ENCODE peak calls at places on chromosomes 11 and 22, in five cellular contexts. One of them, this sample, is unnamed.

GRCh38 chr11:68659158-68659921 is 25.0 kb upstream of the GAL start:
- DNase-seq in HepG2: peak; percentile 55
- DNase-seq in H1: no peak
- DNase-seq in GM12878: no peak
- DNase-seq in K562: peak; percentile 55
- DNase-seq in this sample: no peak

GRCh38 chr22:47063606-47064005 is 301.2 kb downstream of the TBC1D22A start:
- DNase-seq in HepG2: no peak
- DNase-seq in H1: no peak
- DNase-seq in GM12878: no peak
- DNase-seq in K562: no peak
- DNase-seq in this sample: no peak

GRCh38 chr11:111299111-111300026 is 1.0 kb downstream of the POU2AF3 start:
- DNase-seq in HepG2: peak; percentile 46
- DNase-seq in H1: peak; percentile 83
- DNase-seq in GM12878: no peak
- DNase-seq in K562: no peak
- DNase-seq in this sample: peak; percentile 75

GRCh38 chr11:28833670-28834069 is 725.5 kb downstream of the METTL15 start:
- DNase-seq in HepG2: no peak
- DNase-seq in H1: no peak
- DNase-seq in GM12878: no peak
- DNase-seq in K562: no peak
- DNase-seq in this sample: peak; percentile 14

GRCh38 chr22:19405133-19405532 is 26.4 kb downstream of the HIRA start:
- DNase-seq in HepG2: peak; percentile 20
- DNase-seq in H1: no peak
- DNase-seq in GM12878: no peak
- DNase-seq in K562: no peak
- DNase-seq in this sample: no peak

GRCh38 chr11:109972181-109972715 is 120.9 kb upstream of the ZC3H12C start:
- DNase-seq in HepG2: no peak
- DNase-seq in H1: no peak
- DNase-seq in GM12878: peak; percentile 70
- DNase-seq in K562: no peak
- DNase-seq in this sample: no peak

GRCh38 chr11:120222916-120223315 is 12.1 kb downstream of the OAF start:
- DNase-seq in HepG2: no peak
- DNase-seq in H1: no peak
- DNase-seq in GM12878: no peak
- DNase-seq in K562: no peak
- DNase-seq in this sample: no peak

GRCh38 chr11:69040581-69041260 is 8.0 kb upstream of the TPCN2 start:
- DNase-seq in HepG2: no peak
- DNase-seq in H1: no peak
- DNase-seq in GM12878: no peak
- DNase-seq in K562: peak; percentile 19
- DNase-seq in this sample: no peak

GRCh38 chr11:125224391-125225015 is 60.0 kb downstream of the PKNOX2 start:
- DNase-seq in HepG2: peak; percentile 9
- DNase-seq in H1: no peak
- DNase-seq in GM12878: no peak
- DNase-seq in K562: peak; percentile 8
- DNase-seq in this sample: peak; percentile 72

GRCh38 chr11:104028476-104028875 is 8.0 kb upstream of the DDI1 start:
- DNase-seq in HepG2: no peak
- DNase-seq in H1: no peak
- DNase-seq in GM12878: no peak
- DNase-seq in K562: no peak
- DNase-seq in this sample: no peak

GRCh38 chr11:73663604-73664495 is 17.5 kb downstream of the PLEKHB1 start:
- DNase-seq in HepG2: no peak
- DNase-seq in H1: no peak
- DNase-seq in GM12878: no peak
- DNase-seq in K562: no peak
- DNase-seq in this sample: no peak

GRCh38 chr11:64173616-64174355 is 7.9 kb upstream of the MACROD1 start:
- DNase-seq in HepG2: no peak
- DNase-seq in H1: no peak
- DNase-seq in GM12878: no peak
- DNase-seq in K562: peak; percentile 38
- DNase-seq in this sample: no peak

GRCh38 chr11:104997288-104997687 is 25.7 kb downstream of the CASP5 start:
- DNase-seq in HepG2: no peak
- DNase-seq in H1: no peak
- DNase-seq in GM12878: no peak
- DNase-seq in K562: no peak
- DNase-seq in this sample: no peak

GRCh38 chr11:123475478-123475877 is 45.4 kb downstream of the GRAMD1B start:
- DNase-seq in HepG2: no peak
- DNase-seq in H1: no peak
- DNase-seq in GM12878: no peak
- DNase-seq in K562: peak; percentile 10
- DNase-seq in this sample: peak; percentile 72

GRCh38 chr11:87142594-87142993 is 104.9 kb downstream of the TMEM135 start:
- DNase-seq in HepG2: no peak
- DNase-seq in H1: no peak
- DNase-seq in GM12878: no peak
- DNase-seq in K562: no peak
- DNase-seq in this sample: no peak

GRCh38 chr22:34976474-34976873 is 89.5 kb upstream of the ISX start:
- DNase-seq in HepG2: no peak
- DNase-seq in H1: no peak
- DNase-seq in GM12878: no peak
- DNase-seq in K562: peak; percentile 6
- DNase-seq in this sample: no peak

GRCh38 chr11:106286881-106287504 is 209.5 kb downstream of the AASDHPPT start:
- DNase-seq in HepG2: no peak
- DNase-seq in H1: no peak
- DNase-seq in GM12878: no peak
- DNase-seq in K562: no peak
- DNase-seq in this sample: no peak

GRCh38 chr11:79437981-79438630 is 2.7 kb downstream of the TENM4 start:
- DNase-seq in HepG2: no peak
- DNase-seq in H1: no peak
- DNase-seq in GM12878: no peak
- DNase-seq in K562: no peak
- DNase-seq in this sample: peak; percentile 45

GRCh38 chr22:19057999-19058491 is 64.2 kb downstream of the DGCR2 start:
- DNase-seq in HepG2: no peak
- DNase-seq in H1: no peak
- DNase-seq in GM12878: no peak
- DNase-seq in K562: no peak
- DNase-seq in this sample: no peak

GRCh38 chr11:115191761-115192160 is 312.5 kb downstream of the CADM1 start:
- DNase-seq in HepG2: peak; percentile 30
- DNase-seq in H1: no peak
- DNase-seq in GM12878: no peak
- DNase-seq in K562: no peak
- DNase-seq in this sample: no peak

GRCh38 chr11:79236541-79236971 is 204.3 kb downstream of the TENM4 start:
- DNase-seq in HepG2: no peak
- DNase-seq in H1: no peak
- DNase-seq in GM12878: no peak
- DNase-seq in K562: no peak
- DNase-seq in this sample: no peak

GRCh38 chr11:92253945-92254344 is 29.3 kb downstream of the FAT3 start:
- DNase-seq in HepG2: no peak
- DNase-seq in H1: no peak
- DNase-seq in GM12878: no peak
- DNase-seq in K562: no peak
- DNase-seq in this sample: peak; percentile 54

GRCh38 chr11:133230446-133230845 is 301.9 kb downstream of the OPCML start:
- DNase-seq in HepG2: no peak
- DNase-seq in H1: no peak
- DNase-seq in GM12878: no peak
- DNase-seq in K562: no peak
- DNase-seq in this sample: no peak

GRCh38 chr22:26172389-26172990 is 3.2 kb downstream of the SEZ6L start:
- DNase-seq in HepG2: peak; percentile 53
- DNase-seq in H1: peak; percentile 72
- DNase-seq in GM12878: no peak
- DNase-seq in K562: peak; percentile 40
- DNase-seq in this sample: peak; percentile 87

GRCh38 chr11:47143322-47143721 is 33.4 kb downstream of the ARFGAP2 start:
- DNase-seq in HepG2: no peak
- DNase-seq in H1: no peak
- DNase-seq in GM12878: no peak
- DNase-seq in K562: no peak
- DNase-seq in this sample: no peak

GRCh38 chr11:44651535-44652130 is 75.1 kb upstream of the TSPAN18 start:
- DNase-seq in HepG2: no peak
- DNase-seq in H1: no peak
- DNase-seq in GM12878: no peak
- DNase-seq in K562: no peak
- DNase-seq in this sample: no peak

GRCh38 chr11:104663190-104664140 is 234.8 kb downstream of the CASP12 start:
- DNase-seq in HepG2: no peak
- DNase-seq in H1: no peak
- DNase-seq in GM12878: no peak
- DNase-seq in K562: no peak
- DNase-seq in this sample: no peak

GRCh38 chr11:120184946-120185677 is 25.7 kb upstream of the OAF start:
- DNase-seq in HepG2: peak; percentile 93
- DNase-seq in H1: peak; percentile 41
- DNase-seq in GM12878: no peak
- DNase-seq in K562: no peak
- DNase-seq in this sample: no peak

DNA sequence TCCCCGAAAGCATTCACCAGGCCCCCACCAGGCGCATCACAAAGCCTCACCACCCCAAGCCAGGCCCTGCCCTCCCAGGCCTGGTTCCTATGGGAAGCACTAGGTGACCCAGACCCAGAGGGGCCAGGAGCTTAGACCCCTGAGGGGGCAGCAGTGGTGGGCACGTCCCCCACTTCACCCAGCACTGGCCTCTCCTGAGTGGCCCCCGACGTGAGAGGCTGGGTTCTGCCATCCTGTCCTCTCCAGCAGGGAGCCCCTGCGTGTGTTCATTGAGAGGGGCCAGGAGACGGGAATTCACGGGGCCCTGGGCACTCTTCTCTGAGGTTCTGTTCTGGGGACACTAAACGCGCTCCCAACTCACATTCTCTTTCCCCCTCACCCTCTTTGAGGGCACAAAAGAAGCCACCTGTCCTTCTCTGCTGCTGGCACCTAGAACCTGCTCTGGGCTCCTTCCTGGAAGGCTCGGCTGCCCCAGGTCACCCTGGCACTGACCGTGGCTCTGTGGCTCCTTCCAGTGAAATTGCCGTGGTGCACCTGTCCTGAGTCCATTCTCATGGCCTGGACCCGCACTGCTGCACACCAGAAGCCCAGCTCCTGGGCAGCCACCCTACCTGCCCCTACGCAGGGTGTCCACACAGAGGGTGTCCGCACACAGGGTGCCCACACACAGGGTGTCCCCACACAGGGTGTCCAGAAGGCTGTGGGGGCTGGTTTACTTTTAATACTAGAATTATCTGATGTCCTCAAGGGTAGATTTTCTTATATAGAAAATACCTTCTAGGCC is 12.2 kb downstream of the PTDSS2 start:
- DNase-seq in HepG2: no peak
- DNase-seq in H1: no peak
- DNase-seq in GM12878: no peak
- DNase-seq in K562: no peak
- DNase-seq in this sample: no peak
- H3K36me3 ChIP-seq in HepG2: peaks cover 47% of the 10 kb centered on the region
- H3K36me3 ChIP-seq in H1: peaks cover 9% of the 10 kb centered on the region
- H3K36me3 ChIP-seq in GM12878: peaks cover 3% of the 10 kb centered on the region
- H3K36me3 ChIP-seq in K562: peaks cover 61% of the 10 kb centered on the region
- H3K36me3 ChIP-seq in this sample: no peaks in the 10 kb centered on the region

GRCh38 chr11:2789791-2790580 is 90.2 kb upstream of the KCNQ1OT1 start:
- DNase-seq in HepG2: no peak
- DNase-seq in H1: no peak
- DNase-seq in GM12878: no peak
- DNase-seq in K562: no peak
- DNase-seq in this sample: no peak
- TF ChIP-seq CREB1 in HepG2: no peak
- TF ChIP-seq CREB1 in H1: no peak
- TF ChIP-seq CREB1 in GM12878: no peak
- TF ChIP-seq CREB1 in K562: no peak
- TF ChIP-seq CREB1 in this sample: no peak

GRCh38 chr11:27495710-27496300 is 10.8 kb downstream of the LIN7C start:
- DNase-seq in HepG2: no peak
- DNase-seq in H1: no peak
- DNase-seq in GM12878: no peak
- DNase-seq in K562: no peak
- DNase-seq in this sample: no peak

GRCh38 chr11:27501102-27501501 is 5.5 kb downstream of the LIN7C start:
- DNase-seq in HepG2: no peak
- DNase-seq in H1: no peak
- DNase-seq in GM12878: no peak
- DNase-seq in K562: no peak
- DNase-seq in this sample: no peak

GRCh38 chr11:27497911-27498310 is 8.7 kb downstream of the LIN7C start:
- DNase-seq in HepG2: no peak
- DNase-seq in H1: no peak
- DNase-seq in GM12878: no peak
- DNase-seq in K562: no peak
- DNase-seq in this sample: no peak

GRCh38 chr11:27497284-27497866 is 9.2 kb downstream of the LIN7C start:
- DNase-seq in HepG2: peak; percentile 18
- DNase-seq in H1: no peak
- DNase-seq in GM12878: no peak
- DNase-seq in K562: peak; percentile 30
- DNase-seq in this sample: peak; percentile 17

DNA sequence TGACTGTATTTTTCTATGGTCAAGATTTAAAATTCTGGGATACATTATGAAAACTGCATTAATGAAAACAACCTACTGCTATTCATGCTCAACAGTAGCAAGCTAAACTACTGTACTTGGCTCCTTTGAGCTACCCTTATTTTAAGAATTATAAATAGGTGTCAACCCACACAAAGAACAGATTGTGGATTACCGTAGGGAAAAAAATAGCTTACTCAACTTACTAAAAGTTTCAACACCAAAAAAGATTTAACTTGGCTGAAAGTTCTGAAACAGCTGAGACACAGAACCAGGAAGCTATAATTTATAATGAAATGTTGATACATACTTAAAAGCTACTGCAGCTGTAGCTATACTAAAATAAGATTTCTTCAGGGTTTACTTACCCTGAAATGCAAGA is 10.1 kb downstream of the LIN7C start:
- DNase-seq in HepG2: no peak
- DNase-seq in H1: no peak
- DNase-seq in GM12878: no peak
- DNase-seq in K562: no peak
- DNase-seq in this sample: no peak
- H2AFZ ChIP-seq in HepG2: no peak overlapping the region
- H2AFZ ChIP-seq in H1: no peak overlapping the region
- H2AFZ ChIP-seq in GM12878: no peak overlapping the region
- H2AFZ ChIP-seq in K562: no peak overlapping the region
- H2AFZ ChIP-seq in this sample: no peak overlapping the region

DNA sequence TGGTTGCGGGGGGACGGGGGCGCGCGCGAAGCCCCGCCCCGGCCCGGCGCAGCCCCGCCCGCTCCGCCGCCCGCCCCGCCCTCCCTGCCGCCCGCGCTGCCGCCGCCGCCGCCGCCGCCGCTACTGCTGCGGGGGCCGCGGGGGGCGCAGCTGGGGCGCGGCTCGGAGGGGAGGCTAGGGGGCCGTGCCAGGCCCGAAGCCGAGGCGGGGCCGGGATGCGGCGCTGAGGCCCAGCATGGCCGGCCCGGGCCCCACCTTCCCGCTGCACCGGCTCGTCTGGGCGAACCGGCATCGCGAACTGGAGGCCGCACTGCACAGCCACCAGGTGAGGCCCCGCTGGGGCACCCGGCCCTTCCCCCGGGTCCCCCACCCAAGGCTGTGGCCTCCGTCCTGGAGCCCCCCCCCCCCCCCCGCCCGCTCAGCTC is at the start of gene ANKRD13D:
- DNase-seq in HepG2: no peak
- DNase-seq in H1: no peak
- DNase-seq in GM12878: no peak
- DNase-seq in K562: no peak
- DNase-seq in this sample: no peak
- H3K36me3 ChIP-seq in HepG2: peaks cover 40% of the 10 kb centered on the region
- H3K36me3 ChIP-seq in H1: peaks cover 19% of the 10 kb centered on the region
- H3K36me3 ChIP-seq in GM12878: peaks cover 30% of the 10 kb centered on the region
- H3K36me3 ChIP-seq in K562: peaks cover 73% of the 10 kb centered on the region
- H3K36me3 ChIP-seq in this sample: no peaks in the 10 kb centered on the region